ENCODE peak calls at places on chromosome 13, in nine cellular contexts. W, F, T, I, O, V, G, Y and U are unnamed samples.

GRCh38 chr13:45331981-45332830 is 8.8 kb downstream of the TPT1 start:
- DNase-seq in W (peak; percentile 73), T (no peak), G (no peak), I (no peak), V (no peak), F (no peak), Y (no peak), O (no peak), U (no peak)

GRCh38 chr13:76148926-76149325 is 512.8 kb downstream of the LMO7 start:
- DNase-seq in G (no peak), I (no peak), T (no peak), F (no peak), O (no peak), W (no peak), Y (no peak), V (no peak), U (no peak)

GRCh38 chr13:46609726-46610125 is 56.8 kb downstream of the LRCH1 start:
- DNase-seq in O (no peak), W (no peak), V (no peak), F (no peak), G (no peak), I (no peak), Y (no peak), T (no peak), U (no peak)

GRCh38 chr13:21673592-21674270 is 2.9 kb downstream of the FGF9 start:
- DNase-seq in T (peak; percentile 37), Y (no peak), W (no peak), G (no peak), O (no peak), V (peak; percentile 56), F (peak; percentile 63), I (no peak), U (no peak)

GRCh38 chr13:92775631-92776030 is 451.0 kb upstream of the GPC6 start:
- DNase-seq in T (no peak), O (no peak), I (no peak), G (no peak), Y (no peak), F (no peak), W (no peak), V (no peak), U (no peak)

GRCh38 chr13:99808786-99809185 is 162.8 kb downstream of the ZIC5 start:
- DNase-seq in O (no peak), Y (no peak), T (no peak), G (no peak), I (no peak), W (peak; percentile 52), V (no peak), F (no peak), U (no peak)

GRCh38 chr13:23959231-23959862 is 62.0 kb upstream of the C1QTNF9B start:
- DNase-seq in F (no peak), W (no peak), O (no peak), I (no peak), T (no peak), Y (no peak), G (no peak), V (no peak), U (no peak)

GRCh38 chr13:99432637-99433542 is 68.4 kb upstream of the TM9SF2 start:
- DNase-seq in F (no peak), O (no peak), G (peak; percentile 65), W (no peak), V (no peak), I (no peak), T (peak; percentile 77), Y (no peak), U (peak; percentile 61)

GRCh38 chr13:109964164-109964563 is 177.8 kb upstream of the IRS2 start:
- DNase-seq in O (no peak), F (no peak), W (no peak), G (no peak), V (no peak), Y (no peak), T (no peak), I (no peak), U (no peak)

GRCh38 chr13:44004881-44005280 is 125.2 kb downstream of the LACC1 start:
- DNase-seq in I (no peak), V (no peak), W (no peak), G (no peak), O (no peak), F (no peak), T (no peak), Y (no peak), U (no peak)